ENCODE peak calls at places on chromosomes 1 and 21, in four cellular contexts. One of them, this sample, is unnamed.

GRCh38 chr1:157968951-157969350 is 24.5 kb upstream of the KIRREL1 start:
- DNase-seq in H9: no peak
- DNase-seq in GM23248: peak; percentile 99
- DNase-seq in hepatocyte: no peak
- DNase-seq in this sample: no peak

GRCh38 chr1:19815801-19816736 is 986 bp upstream of the RNF186 start:
- DNase-seq in hepatocyte: peak; percentile 86
- DNase-seq in GM23248: no peak
- DNase-seq in H9: no peak
- DNase-seq in this sample: no peak

GRCh38 chr1:102879439-102879993 is 228.8 kb downstream of the COL11A1 start:
- DNase-seq in hepatocyte: no peak
- DNase-seq in GM23248: peak; percentile 89
- DNase-seq in H9: no peak
- DNase-seq in this sample: no peak

GRCh38 chr1:184705271-184705670 is 49.4 kb downstream of the EDEM3 start:
- DNase-seq in H9: no peak
- DNase-seq in GM23248: no peak
- DNase-seq in hepatocyte: no peak
- DNase-seq in this sample: no peak

GRCh38 chr1:99725996-99726395 is 40.4 kb downstream of the FRRS1 start:
- DNase-seq in H9: no peak
- DNase-seq in GM23248: no peak
- DNase-seq in hepatocyte: no peak
- DNase-seq in this sample: no peak

GRCh38 chr1:168709407-168709891 is 19.6 kb downstream of the DPT start:
- DNase-seq in hepatocyte: peak; percentile 37
- DNase-seq in GM23248: peak; percentile 98
- DNase-seq in H9: no peak
- DNase-seq in this sample: no peak

GRCh38 chr21:21897275-21897883 is 899.2 kb downstream of the NCAM2 start:
- DNase-seq in hepatocyte: no peak
- DNase-seq in GM23248: peak; percentile 14
- DNase-seq in H9: no peak
- DNase-seq in this sample: no peak

GRCh38 chr1:25744140-25744581 is 55.8 kb upstream of the SELENON start:
- DNase-seq in hepatocyte: peak; percentile 70
- DNase-seq in GM23248: peak; percentile 77
- DNase-seq in H9: peak; percentile 74
- DNase-seq in this sample: peak; percentile 75

GRCh38 chr1:111513410-111514020 is 10.1 kb upstream of the ADORA3 start:
- DNase-seq in H9: no peak
- DNase-seq in hepatocyte: no peak
- DNase-seq in GM23248: no peak
- DNase-seq in this sample: no peak

GRCh38 chr21:35149698-35150097 is 100.6 kb upstream of the RUNX1 start:
- DNase-seq in GM23248: peak; percentile 83
- DNase-seq in H9: no peak
- DNase-seq in hepatocyte: no peak
- DNase-seq in this sample: no peak

GRCh38 chr1:203512830-203513578 is 19.1 kb downstream of the OPTC start:
- DNase-seq in GM23248: peak; percentile 98
- DNase-seq in H9: no peak
- DNase-seq in hepatocyte: peak; percentile 88
- DNase-seq in this sample: no peak

GRCh38 chr1:1137256-1138045 is 21.6 kb upstream of the C1orf159 start:
- DNase-seq in hepatocyte: no peak
- DNase-seq in H9: no peak
- DNase-seq in GM23248: no peak
- DNase-seq in this sample: no peak

GRCh38 chr1:202888204-202888506 is 794 bp downstream of the RABIF start:
- DNase-seq in H9: no peak
- DNase-seq in hepatocyte: no peak
- DNase-seq in GM23248: peak; percentile 64
- DNase-seq in this sample: no peak

GRCh38 chr1:207321790-207322530 is 482 bp downstream of the CD55 start:
- DNase-seq in H9: no peak
- DNase-seq in hepatocyte: peak; percentile 19
- DNase-seq in GM23248: peak; percentile 41
- DNase-seq in this sample: peak; percentile 55

GRCh38 chr1:200641175-200641489 is 20.6 kb upstream of the KIF14 start:
- DNase-seq in H9: no peak
- DNase-seq in hepatocyte: no peak
- DNase-seq in GM23248: peak; percentile 55
- DNase-seq in this sample: no peak

GRCh38 chr1:65793359-65793732 is 651 bp downstream of the PDE4B start:
- DNase-seq in H9: peak; percentile 48
- DNase-seq in GM23248: peak; percentile 48
- DNase-seq in hepatocyte: no peak
- DNase-seq in this sample: peak; percentile 61

GRCh38 chr1:197268012-197268411 is at the start of gene CRB1:
- DNase-seq in hepatocyte: no peak
- DNase-seq in H9: no peak
- DNase-seq in GM23248: peak; percentile 2
- DNase-seq in this sample: peak; percentile 45

GRCh38 chr1:246798606-246799496 is 74.6 kb downstream of the SCCPDH start:
- DNase-seq in hepatocyte: no peak
- DNase-seq in H9: no peak
- DNase-seq in GM23248: no peak
- DNase-seq in this sample: no peak

GRCh38 chr1:246801241-246802020 is 77.2 kb downstream of the SCCPDH start:
- DNase-seq in H9: no peak
- DNase-seq in hepatocyte: peak; percentile 36
- DNase-seq in GM23248: no peak
- DNase-seq in this sample: no peak

GRCh38 chr1:246798107-246798506 is 73.9 kb downstream of the SCCPDH start:
- DNase-seq in GM23248: no peak
- DNase-seq in H9: no peak
- DNase-seq in hepatocyte: no peak
- DNase-seq in this sample: no peak

GRCh38 chr1:246800800-246801199 is 76.6 kb downstream of the SCCPDH start:
- DNase-seq in hepatocyte: no peak
- DNase-seq in H9: no peak
- DNase-seq in GM23248: no peak
- DNase-seq in this sample: no peak

DNA sequence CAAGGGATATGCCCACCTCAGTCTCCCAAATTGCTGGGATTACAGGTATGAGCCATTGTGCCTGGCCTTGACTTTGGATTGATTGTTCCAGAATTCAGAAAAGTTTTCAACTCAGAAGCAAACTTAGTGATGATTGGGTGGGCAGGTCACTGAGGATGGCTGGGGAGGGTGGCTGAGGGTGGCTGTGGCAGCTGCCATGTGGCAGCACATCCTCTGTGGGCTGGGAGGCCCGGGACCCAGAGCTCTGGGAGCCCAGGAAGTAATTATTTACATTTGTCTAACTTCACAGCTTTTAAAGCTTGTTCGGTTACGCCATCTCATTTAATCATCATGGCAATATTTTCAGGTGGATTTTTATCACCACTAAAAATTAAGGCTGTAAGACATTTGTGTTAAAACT is 76.1 kb downstream of the SCCPDH start:
- DNase-seq in GM23248: no peak
- DNase-seq in hepatocyte: no peak
- DNase-seq in H9: no peak
- DNase-seq in this sample: no peak
- H2AFZ ChIP-seq in GM23248: no peak overlapping the region
- H2AFZ ChIP-seq in hepatocyte: no peak overlapping the region
- H2AFZ ChIP-seq in H9: no peak overlapping the region
- H2AFZ ChIP-seq in this sample: no peak overlapping the region

DNA sequence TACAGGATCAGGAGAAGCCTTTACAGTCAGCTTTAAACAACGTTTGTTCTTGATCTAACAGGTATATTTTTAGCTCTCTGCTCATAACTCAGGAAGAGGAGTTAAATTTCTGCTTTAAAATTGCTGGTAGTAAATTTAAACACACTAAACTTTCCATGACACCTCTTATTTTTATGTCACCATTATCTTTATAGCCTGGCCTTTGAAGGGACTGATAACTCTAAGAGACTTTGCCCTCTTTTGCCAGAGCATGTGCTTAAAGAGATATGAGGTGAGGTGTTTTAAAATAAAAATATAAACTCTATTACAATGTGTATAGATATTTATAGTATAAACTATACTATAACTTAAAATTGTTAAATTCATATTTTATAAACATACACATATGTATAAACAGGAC is 119.7 kb upstream of the BRINP3 start:
- DNase-seq in hepatocyte: peak; percentile 53
- DNase-seq in H9: no peak
- DNase-seq in GM23248: no peak
- DNase-seq in this sample: no peak
- H2AFZ ChIP-seq in hepatocyte: no peak overlapping the region
- H2AFZ ChIP-seq in H9: no peak overlapping the region
- H2AFZ ChIP-seq in GM23248: no peak overlapping the region
- H2AFZ ChIP-seq in this sample: no peak overlapping the region

GRCh38 chr1:161307230-161307768 is 2.5 kb downstream of the MPZ start:
- DNase-seq in hepatocyte: no peak
- DNase-seq in GM23248: peak; percentile 50
- DNase-seq in H9: no peak
- DNase-seq in this sample: no peak
- H2AFZ ChIP-seq in hepatocyte: no peak overlapping the region
- H2AFZ ChIP-seq in GM23248: peak overlapping the region; percentile 39
- H2AFZ ChIP-seq in H9: no peak overlapping the region
- H2AFZ ChIP-seq in this sample: peak overlapping the region; percentile 81

GRCh38 chr1:228813006-228813405 is 77.7 kb downstream of the RHOU start:
- DNase-seq in hepatocyte: no peak
- DNase-seq in H9: no peak
- DNase-seq in GM23248: no peak
- DNase-seq in this sample: no peak

GRCh38 chr1:228809621-228810313 is 74.5 kb downstream of the RHOU start:
- DNase-seq in GM23248: no peak
- DNase-seq in H9: peak; percentile 55
- DNase-seq in hepatocyte: peak; percentile 62
- DNase-seq in this sample: peak; percentile 33

GRCh38 chr1:228810385-228810784 is 75.1 kb downstream of the RHOU start:
- DNase-seq in hepatocyte: no peak
- DNase-seq in H9: no peak
- DNase-seq in GM23248: no peak
- DNase-seq in this sample: no peak

GRCh38 chr1:228810855-228811654 is 75.8 kb downstream of the RHOU start:
- DNase-seq in GM23248: no peak
- DNase-seq in H9: no peak
- DNase-seq in hepatocyte: no peak
- DNase-seq in this sample: no peak

GRCh38 chr1:228811655-228812315 is 76.5 kb downstream of the RHOU start:
- DNase-seq in hepatocyte: no peak
- DNase-seq in GM23248: no peak
- DNase-seq in H9: no peak
- DNase-seq in this sample: no peak
- H2AFZ ChIP-seq in hepatocyte: no peak overlapping the region
- H2AFZ ChIP-seq in GM23248: no peak overlapping the region
- H2AFZ ChIP-seq in H9: no peak overlapping the region
- H2AFZ ChIP-seq in this sample: no peak overlapping the region

GRCh38 chr1:156901590-156901900 is 8.0 kb downstream of the PEAR1 start:
- DNase-seq in H9: no peak
- DNase-seq in hepatocyte: no peak
- DNase-seq in GM23248: no peak
- DNase-seq in this sample: no peak

GRCh38 chr1:156898971-156899657 is 5.6 kb downstream of the PEAR1 start:
- DNase-seq in GM23248: no peak
- DNase-seq in H9: no peak
- DNase-seq in hepatocyte: no peak
- DNase-seq in this sample: no peak

GRCh38 chr1:156898151-156898550 is 4.6 kb downstream of the PEAR1 start:
- DNase-seq in GM23248: no peak
- DNase-seq in H9: no peak
- DNase-seq in hepatocyte: peak; percentile 47
- DNase-seq in this sample: peak; percentile 31

GRCh38 chr1:156900896-156901589 is 7.5 kb downstream of the PEAR1 start:
- DNase-seq in hepatocyte: no peak
- DNase-seq in GM23248: no peak
- DNase-seq in H9: no peak
- DNase-seq in this sample: no peak

GRCh38 chr1:156900019-156900718 is 6.7 kb downstream of the PEAR1 start:
- DNase-seq in hepatocyte: no peak
- DNase-seq in H9: no peak
- DNase-seq in GM23248: peak; percentile 36
- DNase-seq in this sample: no peak
- H2AFZ ChIP-seq in hepatocyte: no peak overlapping the region
- H2AFZ ChIP-seq in H9: no peak overlapping the region
- H2AFZ ChIP-seq in GM23248: no peak overlapping the region
- H2AFZ ChIP-seq in this sample: no peak overlapping the region

GRCh38 chr1:234683127-234683855 is 73.3 kb upstream of the IRF2BP2 start:
- DNase-seq in GM23248: no peak
- DNase-seq in H9: no peak
- DNase-seq in hepatocyte: no peak
- DNase-seq in this sample: no peak

GRCh38 chr1:234681990-234682389 is 72.0 kb upstream of the IRF2BP2 start:
- DNase-seq in hepatocyte: no peak
- DNase-seq in H9: no peak
- DNase-seq in GM23248: no peak
- DNase-seq in this sample: no peak

GRCh38 chr1:234683856-234684632 is 74.1 kb upstream of the IRF2BP2 start:
- DNase-seq in H9: peak; percentile 53
- DNase-seq in hepatocyte: peak; percentile 75
- DNase-seq in GM23248: peak; percentile 89
- DNase-seq in this sample: peak; percentile 56

GRCh38 chr1:234680331-234680904 is 70.4 kb upstream of the IRF2BP2 start:
- DNase-seq in H9: no peak
- DNase-seq in GM23248: no peak
- DNase-seq in hepatocyte: no peak
- DNase-seq in this sample: no peak

GRCh38 chr1:234681065-234681464 is 71.1 kb upstream of the IRF2BP2 start:
- DNase-seq in H9: no peak
- DNase-seq in hepatocyte: no peak
- DNase-seq in GM23248: no peak
- DNase-seq in this sample: no peak
- H2AFZ ChIP-seq in H9: no peak overlapping the region
- H2AFZ ChIP-seq in hepatocyte: no peak overlapping the region
- H2AFZ ChIP-seq in GM23248: no peak overlapping the region
- H2AFZ ChIP-seq in this sample: no peak overlapping the region

DNA sequence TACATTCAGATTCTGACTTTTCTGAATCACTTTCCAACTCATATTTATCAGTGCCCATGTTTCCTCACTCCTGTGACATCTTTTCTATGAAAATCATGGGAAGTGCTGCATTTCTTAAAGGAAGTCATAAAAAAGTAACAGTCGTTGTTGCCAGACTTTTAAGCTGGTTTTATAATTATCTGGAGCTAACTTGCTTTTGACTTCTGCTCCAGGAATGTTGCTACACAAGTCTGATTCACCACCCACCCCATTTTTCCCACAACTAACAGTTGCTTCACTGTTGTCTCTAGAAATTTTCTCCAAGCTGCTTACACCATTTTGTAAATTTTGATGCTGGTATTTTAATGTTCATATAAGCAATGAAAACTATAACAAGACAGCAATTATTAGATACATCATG is 12.2 kb downstream of the FCRLB start:
- DNase-seq in H9: no peak
- DNase-seq in GM23248: peak; percentile 96
- DNase-seq in hepatocyte: peak; percentile 49
- DNase-seq in this sample: no peak
- H2AFZ ChIP-seq in H9: no peak overlapping the region
- H2AFZ ChIP-seq in GM23248: peak overlapping the region; percentile 49
- H2AFZ ChIP-seq in hepatocyte: no peak overlapping the region
- H2AFZ ChIP-seq in this sample: no peak overlapping the region